ENCODE peak calls at places on chromosomes 16 and 17, in six cellular contexts. T is GM12892, Y is K562, O is HepG2, Q is GM12878, V is H1. X is an unnamed sample.

GRCh38 chr16:70157477-70158260 is 15.9 kb upstream of the CLEC18C start:
- DNase-seq in T (no peak), Y (no peak), O (peak), Q (no peak), V (no peak), X (no peak)

GRCh38 chr16:65916995-65917394 is 449.5 kb upstream of the CDH5 start:
- DNase-seq in T (no peak), Y (no peak), O (no peak), Q (no peak), V (no peak), X (no peak)

GRCh38 chr16:48053346-48053745 is 102.4 kb downstream of the ABCC12 start:
- DNase-seq in T (no peak), Y (no peak), O (no peak), Q (no peak), V (no peak), X (no peak)

GRCh38 chr16:53821957-53822625 is 118.1 kb downstream of the FTO start:
- DNase-seq in T (no peak), Y (no peak), O (peak), Q (no peak), V (no peak), X (no peak)

GRCh38 chr16:81280393-81280792 is 34.4 kb upstream of the GAN start:
- DNase-seq in T (no peak), Y (no peak), O (no peak), Q (no peak), V (no peak), X (no peak)

GRCh38 chr17:75681289-75681688 is 14.2 kb downstream of the SAP30BP start:
- DNase-seq in T (no peak), Y (no peak), O (no peak), Q (no peak), V (no peak), X (no peak)

GRCh38 chr17:36947922-36948716 is 635 bp upstream of the AATF start:
- DNase-seq in T (no peak), Y (no peak), O (no peak), Q (no peak), V (no peak), X (no peak)

GRCh38 chr16:30600929-30601328 is 9.3 kb downstream of the ZNF689 start:
- DNase-seq in T (no peak), Y (no peak), O (no peak), Q (no peak), V (no peak), X (no peak)

GRCh38 chr16:391885-392335 is 5.1 kb upstream of the NME4 start:
- DNase-seq in T (peak), Y (peak), O (peak), Q (no peak), V (peak), X (peak)

GRCh38 chr16:17343028-17343427 is 127.7 kb downstream of the XYLT1 start:
- DNase-seq in T (peak), Y (no peak), O (no peak), Q (peak), V (no peak), X (no peak)
- TF ChIP-seq POLR2AphosphoS5 in T (no peak), Y (no peak), O (no peak), Q (peak), V (no peak), X (peak)

GRCh38 chr17:68290955-68291835 is at the start of the genes ARSG and SLC16A6:
- DNase-seq in T (peak), Y (peak), O (peak), Q (no peak), V (no peak), X (peak)

GRCh38 chr17:68292689-68293040 is 1.4 kb downstream of the ARSG start:
- DNase-seq in T (no peak), Y (no peak), O (no peak), Q (no peak), V (no peak), X (no peak)

GRCh38 chr17:68290268-68290954 is 516 bp downstream of the SLC16A6 start:
- DNase-seq in T (peak), Y (no peak), O (no peak), Q (no peak), V (no peak), X (no peak)

GRCh38 chr17:68293490-68294195 is 2.3 kb downstream of the ARSG start:
- DNase-seq in T (no peak), Y (no peak), O (no peak), Q (no peak), V (no peak), X (no peak)

DNA sequence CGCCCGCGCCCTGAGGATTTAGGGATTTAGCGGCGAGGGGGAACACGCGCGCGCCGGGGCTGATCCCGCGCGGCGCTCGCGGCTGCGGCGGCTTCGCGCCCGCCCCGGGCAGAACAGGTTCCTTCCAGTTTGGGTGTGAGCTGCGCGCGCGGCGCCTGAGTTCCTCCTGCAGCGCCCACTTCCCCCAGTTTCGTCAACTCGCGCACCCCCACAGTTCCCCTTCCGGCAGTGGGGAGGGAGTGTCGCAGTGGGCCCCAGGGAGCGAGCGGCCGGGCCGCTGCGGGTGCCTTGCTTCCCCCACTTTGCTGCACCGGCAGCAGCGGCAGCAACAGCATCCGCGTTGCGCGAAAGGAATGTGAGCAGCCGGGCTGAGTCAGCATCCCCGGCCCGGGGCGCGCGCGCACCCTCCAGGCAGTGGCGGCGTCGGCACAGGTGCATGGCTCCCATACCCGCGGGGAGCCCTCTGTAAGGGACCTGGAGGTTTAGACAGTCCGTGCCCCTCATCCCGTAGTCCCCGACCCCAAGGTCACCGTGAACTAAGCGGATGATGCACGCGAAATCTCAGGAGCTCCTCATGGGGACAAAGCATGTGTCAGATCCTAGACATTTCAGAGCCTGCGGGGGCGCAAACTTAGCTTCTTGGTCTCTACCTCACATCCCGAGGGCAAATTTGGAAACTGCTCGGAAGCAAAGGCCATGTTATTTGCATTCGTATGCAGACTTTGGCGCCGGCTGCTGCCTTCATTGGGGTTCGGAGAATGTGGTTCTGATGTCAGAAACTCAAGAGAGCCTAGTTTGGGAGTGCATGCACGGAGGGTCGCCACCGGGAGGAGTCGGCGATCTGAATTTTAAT is 767 bp downstream of the ARSG start:
- DNase-seq in T (peak), Y (peak), O (peak), Q (peak), V (no peak), X (peak)
- TF ChIP-seq POLR2A in T (peak), Y (peak), O (peak), Q (peak), V (peak), X (no peak)

DNA sequence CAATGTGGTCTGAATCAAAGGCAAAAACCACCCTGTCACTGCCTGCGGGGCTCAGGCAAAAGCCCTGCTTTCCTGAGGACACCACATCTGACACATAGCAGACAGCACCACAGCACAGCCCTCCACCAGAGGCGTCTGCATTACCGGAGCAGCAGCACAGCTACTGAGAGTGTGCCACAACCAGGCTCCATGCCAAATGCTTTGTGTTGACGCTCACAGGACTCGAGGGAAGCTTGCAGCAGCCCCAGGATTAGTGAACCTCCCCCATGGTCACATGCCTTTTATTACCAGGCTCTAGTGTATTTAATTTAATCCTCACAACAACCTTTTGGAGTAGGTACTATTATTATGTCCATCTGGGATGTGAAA is 12.6 kb downstream of the ATPAF2 start:
- DNase-seq in T (no peak), Y (no peak), O (no peak), Q (no peak), V (no peak), X (no peak)
- TF ChIP-seq TAF1 in T (no peak), Y (no peak), O (no peak), Q (no peak), V (no peak), X (no peak)

GRCh38 chr17:45246338-45246737 is 15.6 kb downstream of the SPATA32 start:
- DNase-seq in T (no peak), Y (no peak), O (no peak), Q (no peak), V (no peak), X (no peak)

GRCh38 chr17:45242015-45242414 is 19.9 kb downstream of the SPATA32 start:
- DNase-seq in T (no peak), Y (no peak), O (no peak), Q (no peak), V (no peak), X (no peak)

GRCh38 chr17:45241315-45242011 is 19.8 kb downstream of the FMNL1 start:
- DNase-seq in T (no peak), Y (peak), O (no peak), Q (no peak), V (no peak), X (no peak)

GRCh38 chr17:45244725-45245656 is 16.9 kb downstream of the SPATA32 start:
- DNase-seq in T (no peak), Y (no peak), O (peak), Q (no peak), V (no peak), X (no peak)

DNA sequence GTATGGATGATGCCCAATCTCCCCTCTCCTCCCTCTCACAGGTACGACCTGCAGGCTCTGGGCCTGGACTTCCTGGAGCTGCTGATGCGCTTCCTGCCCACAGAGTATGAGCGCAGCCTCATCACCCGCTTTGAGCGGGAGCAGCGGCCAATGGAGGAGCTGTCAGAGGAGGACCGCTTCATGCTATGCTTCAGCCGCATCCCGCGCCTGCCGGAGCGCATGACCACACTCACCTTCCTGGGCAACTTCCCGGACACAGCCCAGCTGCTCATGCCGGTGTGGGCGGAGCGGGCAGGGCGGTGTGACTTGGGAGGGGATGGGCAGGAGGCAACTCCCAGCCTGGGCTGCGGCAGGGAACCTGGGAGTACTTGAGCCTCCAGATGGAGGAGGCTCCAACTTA is 18.1 kb downstream of the SPATA32 start:
- DNase-seq in T (no peak), Y (no peak), O (no peak), Q (no peak), V (no peak), X (no peak)
- TF ChIP-seq POLR2AphosphoS5 in T (no peak), Y (no peak), O (no peak), Q (no peak), V (no peak), X (no peak)

DNA sequence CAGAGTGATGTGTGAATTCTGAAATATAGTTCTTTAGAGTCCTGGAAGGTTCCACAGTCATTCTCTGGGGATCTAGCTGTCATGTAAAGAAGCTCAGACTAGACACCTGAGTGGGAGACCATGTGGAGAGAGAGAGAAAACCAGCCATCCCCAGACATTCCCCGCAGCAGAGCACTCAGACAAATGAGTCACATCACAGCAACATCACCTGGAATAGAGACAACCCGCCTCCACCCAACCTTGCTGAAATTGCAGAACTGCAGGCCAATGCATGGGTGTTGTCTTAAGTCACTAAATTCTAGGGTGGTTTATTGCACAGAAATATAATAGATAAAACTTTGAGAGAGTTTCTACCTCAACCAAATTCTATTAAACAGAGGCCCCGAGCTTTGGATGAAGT is 392.0 kb upstream of the DYNLRB2 start:
- DNase-seq in T (no peak), Y (no peak), O (no peak), Q (no peak), V (no peak), X (no peak)
- TF ChIP-seq POLR2A in T (no peak), Y (no peak), O (no peak), Q (no peak), V (no peak), X (no peak)

DNA sequence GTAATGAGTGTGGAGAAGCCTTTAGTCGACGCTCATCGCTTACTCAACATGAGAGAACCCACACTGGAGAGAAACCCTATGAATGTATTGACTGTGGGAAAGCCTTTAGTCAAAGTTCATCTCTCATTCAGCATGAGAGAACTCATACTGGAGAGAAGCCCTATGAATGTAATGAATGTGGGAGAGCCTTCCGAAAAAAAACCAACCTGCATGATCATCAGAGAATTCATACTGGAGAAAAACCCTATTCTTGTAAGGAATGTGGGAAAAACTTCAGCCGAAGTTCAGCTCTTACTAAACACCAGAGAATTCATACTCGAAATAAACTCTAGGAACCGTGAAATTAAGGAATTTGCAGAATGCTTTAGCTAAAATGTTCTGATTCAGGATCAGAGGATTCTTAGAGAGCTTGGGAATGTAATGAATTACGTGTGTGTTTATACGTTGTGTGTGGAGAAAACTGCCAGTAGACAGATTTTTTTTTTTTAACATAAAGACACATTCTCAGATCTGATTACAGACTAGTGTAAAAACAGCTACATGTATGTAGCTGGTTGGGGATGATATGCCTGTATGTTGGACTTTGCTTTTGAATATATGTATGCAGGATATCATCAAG is 25.4 kb downstream of the ZFP90 start:
- DNase-seq in T (no peak), Y (no peak), O (no peak), Q (no peak), V (no peak), X (no peak)
- TF ChIP-seq TAF1 in T (no peak), Y (no peak), O (no peak), Q (no peak), V (no peak), X (no peak)

GRCh38 chr16:89334461-89334860 is 117.0 kb downstream of the ZNF778 start:
- DNase-seq in T (no peak), Y (no peak), O (no peak), Q (no peak), V (no peak), X (no peak)

GRCh38 chr16:89332248-89333245 is 115.0 kb downstream of the ZNF778 start:
- DNase-seq in T (no peak), Y (no peak), O (no peak), Q (no peak), V (no peak), X (no peak)

GRCh38 chr16:89334050-89334449 is 116.5 kb downstream of the ZNF778 start:
- DNase-seq in T (no peak), Y (no peak), O (no peak), Q (no peak), V (no peak), X (no peak)

GRCh38 chr16:89335803-89336485 is 118.4 kb downstream of the ZNF778 start:
- DNase-seq in T (no peak), Y (no peak), O (no peak), Q (no peak), V (no peak), X (no peak)

DNA sequence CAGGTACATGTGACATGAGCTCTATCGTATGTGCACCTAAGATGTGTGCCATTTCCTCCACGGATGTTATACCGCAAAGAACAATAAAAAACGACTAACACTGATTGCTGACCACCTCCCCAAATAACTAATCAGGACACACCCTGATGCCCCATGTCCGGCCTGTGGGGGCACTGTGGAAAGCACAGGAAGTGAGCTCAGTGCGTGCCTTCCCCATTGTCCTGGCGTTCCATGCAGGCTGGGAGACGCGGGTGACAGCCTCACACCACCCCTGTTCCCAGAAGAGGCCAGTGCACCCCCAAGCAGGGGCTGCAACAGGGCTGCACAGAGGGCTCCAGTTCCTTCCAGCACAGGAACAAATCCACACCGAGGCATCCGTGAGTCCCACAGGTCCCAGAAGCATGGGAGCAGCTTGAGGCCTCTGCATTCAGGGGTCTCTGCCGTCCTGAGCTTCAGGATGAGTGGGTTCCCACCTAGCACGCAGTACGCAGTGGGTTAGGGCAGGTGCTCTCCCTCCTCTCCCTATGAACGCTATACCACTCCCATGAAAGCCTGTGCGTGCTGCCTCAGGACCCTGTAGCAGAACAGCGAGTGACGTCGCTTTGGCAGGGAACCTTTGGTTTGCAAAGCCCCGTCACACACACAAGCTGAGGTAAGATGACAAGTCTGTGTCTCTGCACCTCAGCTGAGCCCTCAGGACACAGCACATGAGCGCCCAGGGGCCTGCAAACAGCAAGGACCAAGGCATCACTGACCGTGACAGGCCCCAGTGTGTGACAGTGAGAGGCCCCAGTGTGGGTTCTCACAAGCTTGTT is 117.7 kb downstream of the ZNF778 start:
- DNase-seq in T (no peak), Y (no peak), O (no peak), Q (no peak), V (no peak), X (no peak)
- TF ChIP-seq POLR2AphosphoS5 in T (no peak), Y (no peak), O (no peak), Q (no peak), V (no peak), X (no peak)